ENCODE peak calls at places on chromosome 15, in four cellular contexts. One of them, this sample, is unnamed. For H3K27me3, the result is how much of the 10 kb centered on the place peaks cover.

GRCh38 chr15:88243895-88244787 is 12.4 kb downstream of the NTRK3 start:
- DNase-seq in left ventricle myocardium inferior: no peak
- DNase-seq in effector memory CD4-positive, alpha-beta T cell: no peak
- DNase-seq in Peyer's patch: no peak
- DNase-seq in this sample: no peak

GRCh38 chr15:32905481-32905880 is 187.7 kb downstream of the GREM1 start:
- DNase-seq in left ventricle myocardium inferior: no peak
- DNase-seq in effector memory CD4-positive, alpha-beta T cell: no peak
- DNase-seq in Peyer's patch: no peak
- DNase-seq in this sample: no peak

GRCh38 chr15:68377766-68378165 is 54.2 kb downstream of the ITGA11 start:
- DNase-seq in left ventricle myocardium inferior: no peak
- DNase-seq in effector memory CD4-positive, alpha-beta T cell: no peak
- DNase-seq in Peyer's patch: no peak
- DNase-seq in this sample: no peak

GRCh38 chr15:72797338-72797689 is 13.8 kb upstream of the ADPGK start:
- DNase-seq in left ventricle myocardium inferior: no peak
- DNase-seq in effector memory CD4-positive, alpha-beta T cell: no peak
- DNase-seq in Peyer's patch: no peak
- DNase-seq in this sample: no peak

GRCh38 chr15:89725064-89725463 is 26.0 kb downstream of the MESP1 start:
- DNase-seq in left ventricle myocardium inferior: no peak
- DNase-seq in effector memory CD4-positive, alpha-beta T cell: no peak
- DNase-seq in Peyer's patch: no peak
- DNase-seq in this sample: no peak

GRCh38 chr15:96398769-96399168 is 68.3 kb downstream of the NR2F2 start:
- DNase-seq in left ventricle myocardium inferior: no peak
- DNase-seq in effector memory CD4-positive, alpha-beta T cell: no peak
- DNase-seq in Peyer's patch: no peak
- DNase-seq in this sample: no peak

GRCh38 chr15:68113273-68113672 is 59.2 kb downstream of the PIAS1 start:
- DNase-seq in left ventricle myocardium inferior: no peak
- DNase-seq in effector memory CD4-positive, alpha-beta T cell: no peak
- DNase-seq in Peyer's patch: no peak
- DNase-seq in this sample: no peak

GRCh38 chr15:48559270-48559669 is 86.2 kb downstream of the FBN1 start:
- DNase-seq in left ventricle myocardium inferior: peak
- DNase-seq in effector memory CD4-positive, alpha-beta T cell: no peak
- DNase-seq in Peyer's patch: no peak
- DNase-seq in this sample: no peak

GRCh38 chr15:87743557-87743956 is 513.0 kb downstream of the NTRK3 start:
- DNase-seq in left ventricle myocardium inferior: no peak
- DNase-seq in effector memory CD4-positive, alpha-beta T cell: no peak
- DNase-seq in Peyer's patch: no peak
- DNase-seq in this sample: no peak

GRCh38 chr15:70752142-70752754 is 11.1 kb downstream of the UACA start:
- DNase-seq in left ventricle myocardium inferior: peak
- DNase-seq in effector memory CD4-positive, alpha-beta T cell: no peak
- DNase-seq in Peyer's patch: no peak
- DNase-seq in this sample: no peak

GRCh38 chr15:72936691-72937679 is 115.3 kb upstream of the NEO1 start:
- DNase-seq in left ventricle myocardium inferior: no peak
- DNase-seq in effector memory CD4-positive, alpha-beta T cell: no peak
- DNase-seq in Peyer's patch: no peak
- DNase-seq in this sample: no peak

GRCh38 chr15:33565099-33565498 is 254.3 kb downstream of the RYR3 start:
- DNase-seq in left ventricle myocardium inferior: no peak
- DNase-seq in effector memory CD4-positive, alpha-beta T cell: no peak
- DNase-seq in Peyer's patch: no peak
- DNase-seq in this sample: no peak

GRCh38 chr15:70279096-70279495 is 181.4 kb upstream of the TLE3 start:
- DNase-seq in left ventricle myocardium inferior: no peak
- DNase-seq in effector memory CD4-positive, alpha-beta T cell: no peak
- DNase-seq in Peyer's patch: no peak
- DNase-seq in this sample: peak

GRCh38 chr15:83283813-83284562 is 476 bp downstream of the BNC1 start:
- DNase-seq in left ventricle myocardium inferior: no peak
- DNase-seq in effector memory CD4-positive, alpha-beta T cell: no peak
- DNase-seq in Peyer's patch: no peak
- DNase-seq in this sample: no peak

GRCh38 chr15:39118510-39118909 is 462.4 kb upstream of the THBS1 start:
- DNase-seq in left ventricle myocardium inferior: no peak
- DNase-seq in effector memory CD4-positive, alpha-beta T cell: no peak
- DNase-seq in Peyer's patch: no peak
- DNase-seq in this sample: no peak

GRCh38 chr15:51348688-51349087 is 7.2 kb downstream of the GLDN start:
- DNase-seq in left ventricle myocardium inferior: no peak
- DNase-seq in effector memory CD4-positive, alpha-beta T cell: no peak
- DNase-seq in Peyer's patch: no peak
- DNase-seq in this sample: no peak

GRCh38 chr15:92840149-92840548 is 60.0 kb upstream of the CHD2 start:
- DNase-seq in left ventricle myocardium inferior: no peak
- DNase-seq in effector memory CD4-positive, alpha-beta T cell: no peak
- DNase-seq in Peyer's patch: no peak
- DNase-seq in this sample: no peak

GRCh38 chr15:47781527-47781926 is 64.2 kb downstream of the SEMA6D start:
- DNase-seq in left ventricle myocardium inferior: no peak
- DNase-seq in effector memory CD4-positive, alpha-beta T cell: no peak
- DNase-seq in Peyer's patch: no peak
- DNase-seq in this sample: no peak

GRCh38 chr15:81480645-81481053 is 106.6 kb upstream of the TMC3 start:
- DNase-seq in left ventricle myocardium inferior: no peak
- DNase-seq in effector memory CD4-positive, alpha-beta T cell: no peak
- DNase-seq in Peyer's patch: no peak
- DNase-seq in this sample: no peak

GRCh38 chr15:63826513-63826912 is 7.2 kb downstream of the HERC1 start:
- DNase-seq in left ventricle myocardium inferior: no peak
- DNase-seq in effector memory CD4-positive, alpha-beta T cell: no peak
- DNase-seq in Peyer's patch: no peak
- DNase-seq in this sample: no peak

GRCh38 chr15:96122077-96123027 is 208.1 kb upstream of the NR2F2 start:
- DNase-seq in left ventricle myocardium inferior: no peak
- DNase-seq in effector memory CD4-positive, alpha-beta T cell: no peak
- DNase-seq in Peyer's patch: no peak
- DNase-seq in this sample: no peak

GRCh38 chr15:93452537-93453211 is 363.7 kb upstream of the RGMA start:
- DNase-seq in left ventricle myocardium inferior: no peak
- DNase-seq in effector memory CD4-positive, alpha-beta T cell: no peak
- DNase-seq in Peyer's patch: no peak
- DNase-seq in this sample: no peak

GRCh38 chr15:49452595-49452994 is 29.6 kb downstream of the FGF7 start:
- DNase-seq in left ventricle myocardium inferior: no peak
- DNase-seq in effector memory CD4-positive, alpha-beta T cell: no peak
- DNase-seq in Peyer's patch: no peak
- DNase-seq in this sample: no peak

GRCh38 chr15:89681146-89681545 is 2.0 kb upstream of the PLIN1 start:
- DNase-seq in left ventricle myocardium inferior: no peak
- DNase-seq in effector memory CD4-positive, alpha-beta T cell: no peak
- DNase-seq in Peyer's patch: no peak
- DNase-seq in this sample: no peak

GRCh38 chr15:63475670-63476069 is 28.7 kb upstream of the USP3 start:
- DNase-seq in left ventricle myocardium inferior: no peak
- DNase-seq in effector memory CD4-positive, alpha-beta T cell: no peak
- DNase-seq in Peyer's patch: no peak
- DNase-seq in this sample: no peak

GRCh38 chr15:74821790-74822158 is 4.7 kb upstream of the CPLX3 start:
- DNase-seq in left ventricle myocardium inferior: no peak
- DNase-seq in effector memory CD4-positive, alpha-beta T cell: no peak
- DNase-seq in Peyer's patch: no peak
- DNase-seq in this sample: no peak

GRCh38 chr15:74823324-74823723 is 3.1 kb upstream of the CPLX3 start:
- DNase-seq in left ventricle myocardium inferior: no peak
- DNase-seq in effector memory CD4-positive, alpha-beta T cell: no peak
- DNase-seq in Peyer's patch: no peak
- DNase-seq in this sample: no peak

GRCh38 chr15:74821091-74821789 is 5.2 kb upstream of the CPLX3 start:
- DNase-seq in left ventricle myocardium inferior: no peak
- DNase-seq in effector memory CD4-positive, alpha-beta T cell: no peak
- DNase-seq in Peyer's patch: no peak
- DNase-seq in this sample: no peak

GRCh38 chr15:74820056-74820455 is 6.4 kb upstream of the CPLX3 start:
- DNase-seq in left ventricle myocardium inferior: no peak
- DNase-seq in effector memory CD4-positive, alpha-beta T cell: no peak
- DNase-seq in Peyer's patch: no peak
- DNase-seq in this sample: no peak

GRCh38 chr15:74822233-74822632 is 4.2 kb upstream of the CPLX3 start:
- DNase-seq in left ventricle myocardium inferior: no peak
- DNase-seq in effector memory CD4-positive, alpha-beta T cell: no peak
- DNase-seq in Peyer's patch: no peak
- DNase-seq in this sample: no peak
- H3K27ac ChIP-seq in left ventricle myocardium inferior: no peak
- H3K27ac ChIP-seq in effector memory CD4-positive, alpha-beta T cell: no peak
- H3K27ac ChIP-seq in Peyer's patch: no peak
- H3K27ac ChIP-seq in this sample: no peak

DNA sequence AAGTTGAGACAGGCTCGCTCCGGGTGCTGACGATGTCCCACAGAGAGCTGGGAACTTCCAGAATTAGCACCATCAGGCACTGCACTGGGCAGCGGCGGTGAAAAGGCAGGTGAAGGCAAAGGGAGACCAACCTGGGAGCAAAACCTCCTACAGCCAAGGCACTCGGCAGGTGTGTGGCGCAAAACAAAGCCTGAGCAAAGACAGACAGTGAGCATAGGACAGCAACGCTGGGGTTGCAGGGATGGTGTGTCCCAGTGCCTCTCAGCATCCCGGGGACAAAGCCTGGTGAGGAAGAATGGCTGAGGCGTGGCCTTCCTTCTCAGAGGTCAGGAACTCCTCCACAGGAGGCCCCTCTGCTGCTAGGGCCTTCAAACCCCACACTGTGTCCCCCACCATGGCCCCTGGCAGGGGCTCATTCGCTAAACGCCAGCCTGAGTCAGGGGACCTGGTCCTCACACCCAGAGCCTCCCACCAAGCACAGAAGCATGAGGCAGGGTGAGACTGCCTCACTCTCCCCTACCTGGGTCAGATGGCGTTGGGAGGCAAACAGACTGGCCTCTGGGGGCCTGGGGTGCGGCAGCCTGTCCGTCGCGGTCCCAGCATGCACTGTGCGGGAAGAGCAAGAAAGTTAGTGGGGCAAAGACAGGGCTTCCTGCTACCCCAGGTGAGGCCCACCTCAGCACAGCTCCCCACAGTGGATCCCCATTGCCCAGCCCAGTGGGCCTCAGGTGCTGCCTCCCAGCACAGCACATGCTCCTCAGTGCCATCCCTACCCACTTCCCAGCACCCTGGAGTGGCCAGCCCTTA is 44.1 kb upstream of the LINGO1 start:
- DNase-seq in left ventricle myocardium inferior: no peak
- DNase-seq in effector memory CD4-positive, alpha-beta T cell: no peak
- DNase-seq in Peyer's patch: no peak
- DNase-seq in this sample: no peak
- H3K27me3 ChIP-seq in left ventricle myocardium inferior: under half
- H3K27me3 ChIP-seq in effector memory CD4-positive, alpha-beta T cell: under half
- H3K27me3 ChIP-seq in Peyer's patch: under half
- H3K27me3 ChIP-seq in this sample: under half

DNA sequence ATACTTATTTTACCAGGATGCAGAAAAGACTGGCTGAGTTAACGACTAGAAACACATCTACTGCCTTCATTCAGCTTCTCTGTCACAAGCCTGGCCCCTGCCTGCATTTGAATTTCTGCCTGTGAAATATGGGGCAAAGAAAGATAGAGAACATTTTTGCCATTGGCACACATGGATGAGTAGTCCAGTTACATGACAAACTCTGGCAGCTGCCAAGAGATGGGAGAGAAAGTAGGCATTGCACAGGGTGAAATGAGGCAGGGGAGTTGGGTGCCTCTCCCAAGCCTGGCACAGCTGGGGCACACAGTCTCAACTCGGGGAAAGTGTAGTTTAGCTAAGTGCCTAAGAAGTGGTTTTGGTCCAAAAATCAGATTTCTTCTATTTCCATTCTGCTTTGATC is 24.0 kb downstream of the ANXA2 start:
- DNase-seq in left ventricle myocardium inferior: no peak
- DNase-seq in effector memory CD4-positive, alpha-beta T cell: no peak
- DNase-seq in Peyer's patch: no peak
- DNase-seq in this sample: no peak
- H3K4me3 ChIP-seq in left ventricle myocardium inferior: no peak
- H3K4me3 ChIP-seq in effector memory CD4-positive, alpha-beta T cell: no peak
- H3K4me3 ChIP-seq in Peyer's patch: no peak
- H3K4me3 ChIP-seq in this sample: no peak

DNA sequence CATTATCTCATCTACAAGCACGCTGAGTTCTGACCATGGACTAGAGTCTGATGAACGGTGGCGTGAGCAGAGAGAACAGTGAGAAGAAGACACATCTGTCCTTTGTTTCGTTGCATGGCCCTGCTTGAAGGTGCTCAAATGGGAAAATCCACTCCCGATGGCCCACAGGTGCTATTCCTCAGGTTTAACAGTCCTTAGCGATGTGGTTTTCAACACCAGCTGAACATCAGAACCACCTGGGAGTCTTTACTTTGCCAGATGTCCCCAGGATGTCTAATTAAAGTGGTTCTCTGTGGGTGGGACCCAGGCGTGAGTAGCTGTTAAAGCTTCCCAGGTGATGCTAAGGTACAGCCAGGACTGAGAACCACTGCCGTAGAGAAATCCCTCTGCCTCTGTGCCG is 13.0 kb downstream of the ADAMTS17 start:
- DNase-seq in left ventricle myocardium inferior: no peak
- DNase-seq in effector memory CD4-positive, alpha-beta T cell: no peak
- DNase-seq in Peyer's patch: no peak
- DNase-seq in this sample: no peak
- H3K27ac ChIP-seq in left ventricle myocardium inferior: no peak
- H3K27ac ChIP-seq in effector memory CD4-positive, alpha-beta T cell: no peak
- H3K27ac ChIP-seq in Peyer's patch: peak
- H3K27ac ChIP-seq in this sample: no peak

GRCh38 chr15:60883691-60884319 is 345.3 kb downstream of the RORA start:
- DNase-seq in left ventricle myocardium inferior: no peak
- DNase-seq in effector memory CD4-positive, alpha-beta T cell: no peak
- DNase-seq in Peyer's patch: no peak
- DNase-seq in this sample: no peak
- H3K27me3 ChIP-seq in left ventricle myocardium inferior: under half
- H3K27me3 ChIP-seq in effector memory CD4-positive, alpha-beta T cell: under half
- H3K27me3 ChIP-seq in Peyer's patch: under half
- H3K27me3 ChIP-seq in this sample: under half